ENCODE peak calls at places on chromosomes 12 and 14, in eight cellular contexts. T is heart left ventricle; E is OCI-LY7; R is astrocyte; U is SJSA1; O is CD4-positive, alpha-beta T cell; N is CD8-positive, alpha-beta memory T cell; I is naive thymus-derived CD4-positive, alpha-beta T cell. C is an unnamed sample.

GRCh38 chr12:40446385-40446784 is 221.6 kb downstream of the LRRK2 start:
- DNase-seq in T (no peak), E (peak; percentile 47), R (no peak), U (no peak), O (no peak), N (no peak), I (no peak), C (no peak)

GRCh38 chr12:103626498-103626897 is 39.4 kb downstream of the STAB2 start:
- DNase-seq in T (peak; percentile 69), E (no peak), R (no peak), U (no peak), O (no peak), N (no peak), I (no peak), C (no peak)

GRCh38 chr14:73610692-73611091 is 1.6 kb upstream of the ACOT6 start:
- DNase-seq in T (no peak), E (no peak), R (no peak), U (no peak), O (no peak), N (no peak), I (no peak), C (no peak)

GRCh38 chr14:58298477-58298879 is at the start of gene ARID4A:
- DNase-seq in T (peak; percentile 91), E (no peak), R (no peak), U (no peak), O (peak; percentile 85), N (peak; percentile 83), I (no peak), C (peak; percentile 94)

GRCh38 chr14:33765251-33765650 is 185.6 kb downstream of the EGLN3 start:
- DNase-seq in T (peak; percentile 34), E (no peak), R (peak; percentile 75), U (no peak), O (no peak), N (no peak), I (no peak), C (no peak)

GRCh38 chr12:51879102-51879501 is 8.8 kb upstream of the ANKRD33 start:
- DNase-seq in T (no peak), E (no peak), R (no peak), U (no peak), O (no peak), N (no peak), I (no peak), C (no peak)

GRCh38 chr12:10291030-10291429 is 16.6 kb upstream of the KLRD1 start:
- DNase-seq in T (no peak), E (no peak), R (no peak), U (no peak), O (no peak), N (no peak), I (no peak), C (no peak)

GRCh38 chr14:52267501-52268190 is at the start of gene PTGDR:
- DNase-seq in T (peak; percentile 47), E (no peak), R (peak; percentile 8), U (no peak), O (peak; percentile 8), N (peak; percentile 57), I (no peak), C (peak; percentile 75)

GRCh38 chr14:80930836-80931389 is 10.6 kb downstream of the CEP128 start:
- DNase-seq in T (no peak), E (peak; percentile 94), R (peak; percentile 93), U (no peak), O (peak; percentile 41), N (no peak), I (peak; percentile 73), C (no peak)

GRCh38 chr14:21913759-21914158 is 240.1 kb upstream of the OR4E1 start:
- DNase-seq in T (peak; percentile 32), E (peak; percentile 96), R (peak; percentile 1), U (peak; percentile 59), O (peak; percentile 73), N (peak; percentile 58), I (peak; percentile 80), C (no peak)

GRCh38 chr14:44795725-44796124 is 166.0 kb downstream of the KLHL28 start:
- DNase-seq in T (no peak), E (no peak), R (no peak), U (no peak), O (no peak), N (no peak), I (no peak), C (no peak)

GRCh38 chr12:9813821-9814798 is 13.2 kb upstream of the KLRF1 start:
- DNase-seq in T (peak; percentile 75), E (peak; percentile 74), R (no peak), U (peak; percentile 64), O (peak; percentile 93), N (peak; percentile 82), I (peak; percentile 96), C (peak; percentile 85)

GRCh38 chr14:22434030-22434429 is 155.0 kb downstream of the DAD1 start:
- DNase-seq in T (no peak), E (peak; percentile 84), R (no peak), U (no peak), O (no peak), N (no peak), I (no peak), C (no peak)

GRCh38 chr14:105197274-105197673 is 16.2 kb upstream of the NUDT14 start:
- DNase-seq in T (peak; percentile 82), E (no peak), R (peak; percentile 13), U (peak; percentile 86), O (no peak), N (no peak), I (no peak), C (no peak)

GRCh38 chr12:55652352-55652751 is 15.7 kb downstream of the OR10P1 start:
- DNase-seq in T (no peak), E (no peak), R (no peak), U (no peak), O (no peak), N (no peak), I (no peak), C (no peak)

GRCh38 chr14:89973234-89973823 is 17.6 kb downstream of the TDP1 start:
- DNase-seq in T (peak; percentile 68), E (peak; percentile 58), R (peak; percentile 36), U (peak; percentile 62), O (peak; percentile 37), N (peak; percentile 10), I (peak; percentile 40), C (peak; percentile 76)

GRCh38 chr14:55131782-55132181 is 2.7 kb downstream of the LGALS3 start:
- DNase-seq in T (peak; percentile 51), E (peak; percentile 19), R (no peak), U (no peak), O (no peak), N (no peak), I (no peak), C (no peak)

GRCh38 chr14:61838661-61839060 is 76.4 kb downstream of the SNAPC1 start:
- DNase-seq in T (no peak), E (no peak), R (no peak), U (no peak), O (no peak), N (no peak), I (no peak), C (no peak)

DNA sequence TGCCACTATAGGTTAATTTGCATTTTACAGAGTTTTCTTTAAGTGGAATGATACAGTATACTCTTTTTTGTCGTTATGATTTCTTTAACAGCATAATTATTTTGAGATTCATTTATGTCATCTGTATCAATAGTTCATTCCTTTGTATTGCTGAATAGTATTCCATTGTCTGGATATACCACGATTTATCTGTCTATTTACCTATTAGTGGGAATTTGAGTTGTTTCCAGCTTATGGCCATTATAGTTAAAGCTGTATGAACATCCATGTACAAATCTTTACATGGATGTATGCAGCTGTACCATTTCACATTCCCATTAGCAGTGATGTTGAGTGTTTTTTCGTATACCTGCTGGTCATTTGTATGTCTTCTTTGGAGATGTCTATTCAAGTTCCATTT is 163.9 kb downstream of the ETNK1 start:
- DNase-seq in T (no peak), E (no peak), R (no peak), U (no peak), O (no peak), N (no peak), I (no peak), C (no peak)
- H3K27ac ChIP-seq in T (no peak overlapping the region), E (no peak overlapping the region), R (no peak overlapping the region), U (no peak overlapping the region), O (no peak overlapping the region), N (no peak overlapping the region), I (no peak overlapping the region), C (no peak overlapping the region)

DNA sequence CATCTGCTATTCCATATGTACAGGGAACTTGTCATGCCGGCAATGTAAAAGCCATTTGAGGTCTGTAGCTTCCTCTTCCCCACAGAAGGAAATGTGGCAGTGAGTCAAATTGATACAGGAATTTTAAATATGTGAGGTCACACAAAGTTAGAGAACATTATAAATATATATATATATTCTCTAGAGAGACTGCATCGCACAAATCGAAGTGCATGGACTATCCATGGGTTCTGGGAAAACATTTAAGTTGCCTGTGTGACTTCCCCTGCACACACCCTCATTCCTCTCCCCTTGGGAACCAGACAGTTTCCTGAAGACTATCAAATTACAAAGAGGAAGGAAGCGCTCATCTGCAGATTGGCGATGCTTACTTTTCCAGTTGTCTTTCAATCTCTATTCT is 100.9 kb upstream of the CCDC91 start:
- DNase-seq in T (no peak), E (no peak), R (peak; percentile 36), U (no peak), O (no peak), N (no peak), I (no peak), C (no peak)
- H3K27ac ChIP-seq in T (no peak overlapping the region), E (no peak overlapping the region), R (no peak overlapping the region), U (peak overlapping the region; percentile 2), O (no peak overlapping the region), N (no peak overlapping the region), I (no peak overlapping the region), C (no peak overlapping the region)

GRCh38 chr14:68628605-68629310 is 164.1 kb downstream of the ZFP36L1 start:
- DNase-seq in T (no peak), E (no peak), R (no peak), U (no peak), O (peak; percentile 23), N (peak; percentile 32), I (peak; percentile 50), C (no peak)
- H3K27ac ChIP-seq in T (peak overlapping the region; percentile 57), E (no peak overlapping the region), R (no peak overlapping the region), U (no peak overlapping the region), O (no peak overlapping the region), N (no peak overlapping the region), I (peak overlapping the region; percentile 45), C (peak overlapping the region; percentile 14)

GRCh38 chr14:101776315-101776714 is 14.8 kb downstream of the PPP2R5C start:
- DNase-seq in T (no peak), E (peak; percentile 79), R (no peak), U (no peak), O (no peak), N (no peak), I (no peak), C (no peak)
- H3K27ac ChIP-seq in T (no peak overlapping the region), E (peak overlapping the region; percentile 96), R (no peak overlapping the region), U (no peak overlapping the region), O (no peak overlapping the region), N (no peak overlapping the region), I (no peak overlapping the region), C (no peak overlapping the region)

C was measured in kidney.